ENCODE peak calls at places on chromosomes 5 and 9, in seven cellular contexts. One of them, this sample, is unnamed.
A peak's percentile ranks its signal among the peaks of the same experiment; 100 is the strongest.

GRCh38 chr9:109499631-109500120 is 1.6 kb upstream of the PTPN3 start:
- DNase-seq in A549: peak; percentile 74
- DNase-seq in CD8-positive, alpha-beta T cell: no peak
- DNase-seq in B cell: no peak
- DNase-seq in cardiac fibroblast: peak; percentile 34
- DNase-seq in AG10803: no peak
- DNase-seq in foreskin keratinocyte: peak; percentile 60
- DNase-seq in this sample: no peak

GRCh38 chr5:75567710-75568109 is 43.5 kb upstream of the ANKDD1B start:
- DNase-seq in cardiac fibroblast: peak; percentile 62
- DNase-seq in A549: peak; percentile 53
- DNase-seq in B cell: no peak
- DNase-seq in foreskin keratinocyte: no peak
- DNase-seq in AG10803: no peak
- DNase-seq in CD8-positive, alpha-beta T cell: no peak
- DNase-seq in this sample: no peak

GRCh38 chr9:4293293-4293931 is 6.5 kb downstream of the GLIS3 start:
- DNase-seq in foreskin keratinocyte: peak; percentile 97
- DNase-seq in A549: peak; percentile 95
- DNase-seq in AG10803: peak; percentile 98
- DNase-seq in cardiac fibroblast: peak; percentile 99
- DNase-seq in CD8-positive, alpha-beta T cell: no peak
- DNase-seq in B cell: no peak
- DNase-seq in this sample: no peak

GRCh38 chr9:99736291-99736690 is 85.4 kb upstream of the NR4A3 start:
- DNase-seq in B cell: no peak
- DNase-seq in A549: no peak
- DNase-seq in AG10803: peak; percentile 53
- DNase-seq in foreskin keratinocyte: no peak
- DNase-seq in cardiac fibroblast: peak; percentile 12
- DNase-seq in CD8-positive, alpha-beta T cell: no peak
- DNase-seq in this sample: no peak

GRCh38 chr5:150320048-150320555 is 17.4 kb upstream of the ARSI start:
- DNase-seq in A549: peak; percentile 68
- DNase-seq in cardiac fibroblast: peak; percentile 82
- DNase-seq in AG10803: peak; percentile 93
- DNase-seq in foreskin keratinocyte: peak; percentile 78
- DNase-seq in B cell: no peak
- DNase-seq in CD8-positive, alpha-beta T cell: no peak
- DNase-seq in this sample: no peak

GRCh38 chr5:38672059-38672791 is 115.8 kb upstream of the LIFR start:
- DNase-seq in A549: peak; percentile 85
- DNase-seq in AG10803: peak; percentile 22
- DNase-seq in CD8-positive, alpha-beta T cell: no peak
- DNase-seq in foreskin keratinocyte: peak; percentile 9
- DNase-seq in cardiac fibroblast: peak; percentile 67
- DNase-seq in B cell: no peak
- DNase-seq in this sample: no peak

GRCh38 chr5:123538670-123539459 is 26.9 kb downstream of the CSNK1G3 start:
- DNase-seq in A549: peak; percentile 9
- DNase-seq in foreskin keratinocyte: peak; percentile 67
- DNase-seq in B cell: no peak
- DNase-seq in CD8-positive, alpha-beta T cell: no peak
- DNase-seq in cardiac fibroblast: peak; percentile 26
- DNase-seq in AG10803: peak; percentile 33
- DNase-seq in this sample: no peak

GRCh38 chr9:36135791-36136276 is 699 bp upstream of the GLIPR2 start:
- DNase-seq in foreskin keratinocyte: peak; percentile 35
- DNase-seq in cardiac fibroblast: no peak
- DNase-seq in A549: no peak
- DNase-seq in AG10803: no peak
- DNase-seq in B cell: peak; percentile 41
- DNase-seq in CD8-positive, alpha-beta T cell: no peak
- DNase-seq in this sample: no peak

GRCh38 chr5:103375356-103375755 is 116.8 kb downstream of the MACIR start:
- DNase-seq in B cell: no peak
- DNase-seq in CD8-positive, alpha-beta T cell: no peak
- DNase-seq in foreskin keratinocyte: no peak
- DNase-seq in A549: peak; percentile 4
- DNase-seq in AG10803: peak; percentile 29
- DNase-seq in cardiac fibroblast: peak; percentile 32
- DNase-seq in this sample: no peak

GRCh38 chr5:142432369-142432863 is 107.6 kb upstream of the SPRY4 start:
- DNase-seq in foreskin keratinocyte: no peak
- DNase-seq in cardiac fibroblast: no peak
- DNase-seq in A549: no peak
- DNase-seq in B cell: peak; percentile 31
- DNase-seq in CD8-positive, alpha-beta T cell: peak; percentile 24
- DNase-seq in AG10803: no peak
- DNase-seq in this sample: peak; percentile 5

GRCh38 chr5:32339198-32339597 is 26.5 kb upstream of the MTMR12 start:
- DNase-seq in B cell: no peak
- DNase-seq in AG10803: no peak
- DNase-seq in A549: peak; percentile 59
- DNase-seq in foreskin keratinocyte: peak; percentile 24
- DNase-seq in cardiac fibroblast: peak; percentile 41
- DNase-seq in CD8-positive, alpha-beta T cell: no peak
- DNase-seq in this sample: no peak

GRCh38 chr9:78354324-78354973 is 57.5 kb downstream of the PSAT1 start:
- DNase-seq in B cell: no peak
- DNase-seq in AG10803: no peak
- DNase-seq in CD8-positive, alpha-beta T cell: no peak
- DNase-seq in A549: no peak
- DNase-seq in cardiac fibroblast: no peak
- DNase-seq in foreskin keratinocyte: no peak
- DNase-seq in this sample: no peak

GRCh38 chr9:79166005-79166404 is 405.8 kb upstream of the TLE4 start:
- DNase-seq in A549: peak; percentile 32
- DNase-seq in cardiac fibroblast: peak; percentile 27
- DNase-seq in foreskin keratinocyte: peak; percentile 54
- DNase-seq in AG10803: peak; percentile 58
- DNase-seq in B cell: no peak
- DNase-seq in CD8-positive, alpha-beta T cell: no peak
- DNase-seq in this sample: no peak

GRCh38 chr9:7570107-7570720 is 229.4 kb downstream of the DMAC1 start:
- DNase-seq in CD8-positive, alpha-beta T cell: peak; percentile 68
- DNase-seq in B cell: no peak
- DNase-seq in AG10803: peak; percentile 40
- DNase-seq in cardiac fibroblast: peak; percentile 65
- DNase-seq in A549: peak; percentile 57
- DNase-seq in foreskin keratinocyte: peak; percentile 44
- DNase-seq in this sample: peak; percentile 53

GRCh38 chr5:175602171-175602570 is 55.7 kb upstream of the HRH2 start:
- DNase-seq in CD8-positive, alpha-beta T cell: no peak
- DNase-seq in B cell: no peak
- DNase-seq in A549: no peak
- DNase-seq in AG10803: no peak
- DNase-seq in cardiac fibroblast: no peak
- DNase-seq in foreskin keratinocyte: no peak
- DNase-seq in this sample: no peak

GRCh38 chr5:144484124-144484897 is 313.6 kb downstream of the KCTD16 start:
- DNase-seq in B cell: no peak
- DNase-seq in foreskin keratinocyte: peak; percentile 48
- DNase-seq in AG10803: peak; percentile 62
- DNase-seq in A549: no peak
- DNase-seq in CD8-positive, alpha-beta T cell: no peak
- DNase-seq in cardiac fibroblast: peak; percentile 68
- DNase-seq in this sample: no peak

GRCh38 chr5:6601271-6601670 is 31.6 kb downstream of the NSUN2 start:
- DNase-seq in B cell: no peak
- DNase-seq in A549: no peak
- DNase-seq in foreskin keratinocyte: no peak
- DNase-seq in CD8-positive, alpha-beta T cell: no peak
- DNase-seq in AG10803: no peak
- DNase-seq in cardiac fibroblast: no peak
- DNase-seq in this sample: no peak

GRCh38 chr5:35939639-35940038 is 1.2 kb upstream of the CAPSL start:
- DNase-seq in foreskin keratinocyte: no peak
- DNase-seq in cardiac fibroblast: peak; percentile 5
- DNase-seq in CD8-positive, alpha-beta T cell: no peak
- DNase-seq in B cell: no peak
- DNase-seq in AG10803: no peak
- DNase-seq in A549: no peak
- DNase-seq in this sample: no peak
- TF ChIP-seq CTCF in foreskin keratinocyte: peak; percentile 38
- TF ChIP-seq CTCF in cardiac fibroblast: peak; percentile 15
- TF ChIP-seq CTCF in CD8-positive, alpha-beta T cell: no peak
- TF ChIP-seq CTCF in B cell: no peak
- TF ChIP-seq CTCF in AG10803: peak; percentile 29
- TF ChIP-seq CTCF in A549: no peak
- TF ChIP-seq CTCF in this sample: no peak

GRCh38 chr5:138824924-138825863 is 49.9 kb downstream of the LRRTM2 start:
- DNase-seq in cardiac fibroblast: peak; percentile 36
- DNase-seq in A549: peak; percentile 11
- DNase-seq in CD8-positive, alpha-beta T cell: no peak
- DNase-seq in AG10803: no peak
- DNase-seq in B cell: peak; percentile 39
- DNase-seq in foreskin keratinocyte: no peak
- DNase-seq in this sample: no peak
- TF ChIP-seq CTCF in cardiac fibroblast: peak; percentile 61
- TF ChIP-seq CTCF in A549: peak; percentile 70
- TF ChIP-seq CTCF in CD8-positive, alpha-beta T cell: peak; percentile 91
- TF ChIP-seq CTCF in AG10803: peak; percentile 70
- TF ChIP-seq CTCF in B cell: peak; percentile 72
- TF ChIP-seq CTCF in foreskin keratinocyte: peak; percentile 55
- TF ChIP-seq CTCF in this sample: peak; percentile 85

DNA sequence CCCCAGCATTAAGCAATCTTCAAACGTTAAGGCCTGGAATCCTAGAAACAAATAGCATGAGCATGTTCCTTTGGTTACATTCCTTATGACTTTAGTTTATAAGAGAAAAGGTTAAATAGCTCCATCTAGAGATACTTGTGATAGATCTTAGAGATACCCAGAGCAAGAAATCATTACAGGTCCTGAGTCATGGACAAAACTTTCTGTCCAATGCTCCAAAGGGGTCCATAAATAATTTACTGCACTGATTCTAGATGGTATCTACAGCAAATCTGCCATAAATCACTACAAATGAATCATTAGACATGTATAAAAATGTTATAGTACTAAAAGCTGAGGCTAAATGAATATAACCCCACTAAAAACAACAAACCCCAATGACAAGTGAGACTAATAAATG is 139.6 kb downstream of the HTR1A start:
- DNase-seq in cardiac fibroblast: no peak
- DNase-seq in B cell: no peak
- DNase-seq in AG10803: no peak
- DNase-seq in A549: no peak
- DNase-seq in CD8-positive, alpha-beta T cell: no peak
- DNase-seq in foreskin keratinocyte: peak; percentile 8
- DNase-seq in this sample: no peak
- TF ChIP-seq CTCF in cardiac fibroblast: no peak
- TF ChIP-seq CTCF in B cell: no peak
- TF ChIP-seq CTCF in AG10803: no peak
- TF ChIP-seq CTCF in A549: no peak
- TF ChIP-seq CTCF in CD8-positive, alpha-beta T cell: no peak
- TF ChIP-seq CTCF in foreskin keratinocyte: no peak
- TF ChIP-seq CTCF in this sample: no peak

GRCh38 chr9:80251778-80252177 is 680.0 kb downstream of the TLE4 start:
- DNase-seq in CD8-positive, alpha-beta T cell: no peak
- DNase-seq in B cell: no peak
- DNase-seq in foreskin keratinocyte: no peak
- DNase-seq in cardiac fibroblast: no peak
- DNase-seq in A549: no peak
- DNase-seq in AG10803: no peak
- DNase-seq in this sample: no peak
- TF ChIP-seq CTCF in CD8-positive, alpha-beta T cell: no peak
- TF ChIP-seq CTCF in B cell: no peak
- TF ChIP-seq CTCF in foreskin keratinocyte: no peak
- TF ChIP-seq CTCF in cardiac fibroblast: no peak
- TF ChIP-seq CTCF in A549: no peak
- TF ChIP-seq CTCF in AG10803: no peak
- TF ChIP-seq CTCF in this sample: no peak